ENCODE peak calls at places on chromosomes 3 and 15, in five cellular contexts. R is prostate gland, H is OCI-LY7, U is psoas muscle, N is A549. W is an unnamed sample. For H3K4me1, the result is how much of the 10 kb centered on the place peaks cover.

GRCh38 chr3:192408721-192409151 is 318.6 kb downstream of the FGF12 start:
- DNase-seq in N (no peak), H (no peak), R (no peak), U (peak), W (peak)

GRCh38 chr3:36227982-36228381 is 152.3 kb upstream of the STAC start:
- DNase-seq in H (no peak), N (no peak), U (no peak), R (no peak), W (no peak)

GRCh38 chr3:18288243-18288642 is 136.9 kb downstream of the SATB1 start:
- DNase-seq in H (no peak), N (no peak), U (no peak), R (no peak), W (no peak)

GRCh38 chr3:100047455-100048141 is 66.7 kb downstream of the FILIP1L start:
- DNase-seq in R (no peak), U (no peak), N (peak), H (peak), W (no peak)

GRCh38 chr15:25787855-25788521 is 75.1 kb downstream of the ATP10A start:
- DNase-seq in R (no peak), N (peak), U (no peak), H (no peak), W (peak)

GRCh38 chr3:46904303-46905190 is 27.0 kb downstream of the PTH1R start:
- DNase-seq in H (no peak), R (no peak), U (peak), N (no peak), W (peak)

GRCh38 chr15:36658905-36659304 is 79.5 kb downstream of the CDIN1 start:
- DNase-seq in N (no peak), R (no peak), H (no peak), U (no peak), W (no peak)

GRCh38 chr3:156749244-156749643 is 74.9 kb downstream of the TIPARP start:
- DNase-seq in N (no peak), R (no peak), U (no peak), H (no peak), W (no peak)

GRCh38 chr3:98188553-98188952 is 22.1 kb downstream of the OR5H15 start:
- DNase-seq in N (peak), H (peak), U (no peak), R (no peak), W (no peak)

GRCh38 chr3:183430325-183430957 is 2.0 kb upstream of the MCF2L2 start:
- DNase-seq in U (no peak), R (no peak), N (no peak), H (no peak), W (no peak)

GRCh38 chr3:144564011-144564410 is 592.4 kb downstream of the DIPK2A start:
- DNase-seq in N (no peak), R (no peak), U (no peak), H (no peak), W (no peak)

GRCh38 chr3:170670504-170670903 is 84.6 kb upstream of the SLC7A14 start:
- DNase-seq in H (no peak), U (no peak), R (no peak), N (no peak), W (no peak)

GRCh38 chr15:62521396-62521795 is 356.3 kb upstream of the C2CD4B start:
- DNase-seq in R (no peak), H (no peak), N (no peak), U (no peak), W (no peak)

GRCh38 chr15:55909036-55909811 is 84.2 kb downstream of the NEDD4 start:
- DNase-seq in H (no peak), N (peak), R (no peak), U (peak), W (no peak)

GRCh38 chr15:55915876-55916567 is 77.4 kb downstream of the NEDD4 start:
- DNase-seq in U (no peak), N (no peak), H (no peak), R (no peak), W (no peak)

GRCh38 chr15:55915221-55915620 is 78.2 kb downstream of the NEDD4 start:
- DNase-seq in H (no peak), U (no peak), N (no peak), R (no peak), W (no peak)

GRCh38 chr15:55914446-55914845 is 79.0 kb downstream of the NEDD4 start:
- DNase-seq in N (no peak), R (no peak), H (no peak), U (no peak), W (no peak)

GRCh38 chr15:55912982-55913381 is 80.4 kb downstream of the NEDD4 start:
- DNase-seq in N (no peak), U (no peak), R (no peak), H (no peak), W (no peak)
- H3K4me3 ChIP-seq in N (peak), U (peak), R (no peak), H (no peak), W (no peak)

DNA sequence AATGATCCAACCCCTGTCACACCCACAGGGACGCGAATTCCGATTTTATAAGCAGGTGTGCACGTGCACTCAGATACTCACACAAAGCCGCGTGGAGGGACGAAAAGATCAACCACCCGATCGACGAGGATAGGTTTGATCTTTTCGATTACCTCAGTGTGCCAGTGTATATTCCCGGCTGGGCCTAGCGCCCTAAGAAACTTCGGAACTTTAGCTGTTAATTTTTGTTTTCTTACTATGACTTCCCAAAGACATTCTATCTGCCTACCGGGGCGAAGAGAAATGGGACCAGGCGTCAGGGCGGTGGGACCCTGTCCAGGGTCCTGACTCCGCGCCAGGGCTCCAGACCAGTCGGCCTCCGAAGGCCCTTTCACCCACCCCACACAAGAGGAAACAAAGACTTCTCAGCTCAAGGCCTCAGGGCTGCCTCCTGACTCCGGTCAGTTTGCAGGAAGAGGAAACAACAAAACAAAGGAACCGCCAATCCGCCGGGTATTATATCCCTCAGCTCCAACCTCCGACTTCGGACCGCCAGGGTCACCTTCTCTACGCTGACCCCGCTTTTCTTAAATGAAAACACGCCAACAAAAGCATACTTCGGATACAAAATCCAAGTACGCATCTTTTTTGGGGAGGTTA is 6.8 kb downstream of the ONECUT1 start:
- DNase-seq in N (no peak), H (no peak), U (no peak), R (no peak), W (no peak)
- H3K4me1 ChIP-seq in N (under half), H (under half), U (under half), R (under half), W (under half)

DNA sequence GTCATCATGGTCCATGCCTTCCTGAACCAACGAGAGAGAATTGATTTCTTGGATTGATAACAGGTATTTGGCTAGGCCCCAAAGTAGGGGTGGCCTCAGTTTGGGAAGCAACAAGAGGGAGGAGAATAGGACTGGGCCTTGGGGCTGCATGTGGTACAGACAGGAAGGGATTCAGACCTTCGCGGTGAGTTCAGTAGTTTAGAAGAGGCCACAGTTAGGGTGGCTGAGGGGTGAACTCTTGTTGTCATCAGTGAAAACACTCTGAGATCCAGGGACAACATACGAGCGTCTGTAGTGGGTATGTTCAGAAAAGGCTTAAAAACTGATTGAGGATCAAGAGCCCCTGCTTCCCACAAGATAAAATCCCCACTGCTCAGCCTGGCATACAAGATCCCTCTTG is 220.9 kb upstream of the TLE3 start:
- DNase-seq in H (no peak), R (no peak), N (no peak), U (no peak), W (no peak)
- H3K4me3 ChIP-seq in H (peak), R (no peak), N (no peak), U (no peak), W (no peak)

GRCh38 chr3:13019706-13020105 is 53.5 kb downstream of the IQSEC1 start:
- DNase-seq in N (no peak), R (no peak), H (no peak), U (no peak), W (peak)

GRCh38 chr3:13021141-13021933 is 51.9 kb downstream of the IQSEC1 start:
- DNase-seq in N (no peak), H (peak), R (no peak), U (peak), W (no peak)

GRCh38 chr3:13019243-13019701 is 54.0 kb downstream of the IQSEC1 start:
- DNase-seq in U (peak), H (no peak), N (no peak), R (no peak), W (peak)

GRCh38 chr3:13018561-13019242 is 54.5 kb downstream of the IQSEC1 start:
- DNase-seq in H (peak), N (no peak), R (no peak), U (peak), W (peak)

GRCh38 chr3:13020159-13020558 is 53.1 kb downstream of the IQSEC1 start:
- DNase-seq in U (no peak), H (peak), R (no peak), N (no peak), W (peak)
- H3K4me1 ChIP-seq in U (under half), H (half or more), R (under half), N (under half), W (under half)

DNA sequence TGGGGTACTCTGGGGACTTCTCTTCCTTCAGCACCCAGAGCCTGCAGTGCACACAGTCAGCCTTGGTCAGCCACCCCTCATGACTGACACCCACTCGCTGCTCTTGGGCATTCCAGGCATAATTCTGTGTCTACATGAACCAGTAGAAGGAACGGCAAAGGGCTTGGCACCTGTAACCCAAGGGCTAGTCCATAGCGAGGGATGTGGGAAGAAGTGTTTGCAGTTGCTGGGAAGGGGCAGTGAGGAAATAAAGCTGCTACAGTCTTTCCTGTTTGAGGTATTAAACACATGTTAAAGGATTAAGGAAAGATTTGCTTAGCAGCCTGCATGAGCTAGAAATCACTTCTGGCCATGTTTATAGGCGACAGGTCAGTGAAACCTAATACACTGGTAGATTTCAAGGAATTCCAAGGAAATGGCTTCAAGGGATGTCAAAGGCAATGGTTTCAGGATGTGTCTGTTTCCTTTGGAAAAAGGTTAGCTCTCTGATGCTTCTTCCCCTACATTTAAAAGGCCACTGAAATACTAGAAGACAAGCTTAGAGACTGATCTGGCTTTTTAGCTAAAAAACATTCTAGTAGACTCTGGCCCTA is 232.6 kb downstream of the CHST2 start:
- DNase-seq in U (no peak), N (no peak), R (no peak), H (no peak), W (peak)
- H3K4me3 ChIP-seq in U (no peak), N (no peak), R (no peak), H (no peak), W (no peak)

W was measured in kidney.